ENCODE peak calls at places on chromosomes 11 and 22, in five cellular contexts. D is IMR-90, U is mesendoderm, L is H9, T is neuronal stem cell. I is an unnamed sample.

GRCh38 chr11:69075421-69076128 is 26.8 kb downstream of the TPCN2 start:
- DNase-seq in D (peak; percentile 99), U (no peak), L (no peak), T (no peak), I (no peak)

GRCh38 chr11:86070435-86071056 is 1.7 kb upstream of the PICALM start:
- DNase-seq in D (no peak), U (no peak), L (no peak), T (no peak), I (no peak)

GRCh38 chr11:44674809-44675208 is 52.0 kb upstream of the TSPAN18 start:
- DNase-seq in D (no peak), U (no peak), L (no peak), T (no peak), I (no peak)

GRCh38 chr11:119337581-119338317 is 2.9 kb downstream of the C1QTNF5 start:
- DNase-seq in D (peak; percentile 90), U (peak; percentile 90), L (peak; percentile 88), T (peak; percentile 83), I (no peak)

GRCh38 chr22:19359554-19360299 is 68.2 kb upstream of the CLTCL1 start:
- DNase-seq in D (no peak), U (no peak), L (no peak), T (no peak), I (no peak)

GRCh38 chr11:57440744-57441414 is 14.0 kb upstream of the SLC43A3 start:
- DNase-seq in D (no peak), U (no peak), L (no peak), T (no peak), I (no peak)

GRCh38 chr11:12179521-12179920 is 69.1 kb downstream of the MICAL2 start:
- DNase-seq in D (no peak), U (no peak), L (no peak), T (no peak), I (no peak)

GRCh38 chr11:122434786-122435185 is 220.7 kb upstream of the UBASH3B start:
- DNase-seq in D (no peak), U (no peak), L (no peak), T (no peak), I (no peak)

GRCh38 chr22:46443850-46444389 is 93.5 kb downstream of the CELSR1 start:
- DNase-seq in D (no peak), U (no peak), L (no peak), T (no peak), I (no peak)

GRCh38 chr11:69374110-69374981 is 80.4 kb downstream of the MYEOV start:
- DNase-seq in D (no peak), U (no peak), L (peak; percentile 45), T (no peak), I (peak; percentile 41)

GRCh38 chr11:132493786-132494185 is 1038.5 kb downstream of the OPCML start:
- DNase-seq in D (no peak), U (no peak), L (no peak), T (no peak), I (no peak)

GRCh38 chr11:32529994-32530588 is 53.5 kb upstream of the EIF3M start:
- DNase-seq in D (no peak), U (no peak), L (no peak), T (no peak), I (no peak)

GRCh38 chr11:19071255-19071654 is 10.7 kb upstream of the MRGPRX2 start:
- DNase-seq in D (peak; percentile 82), U (peak; percentile 90), L (peak; percentile 80), T (peak; percentile 61), I (peak; percentile 75)

GRCh38 chr11:15035283-15035682 is 38.1 kb upstream of the CALCB start:
- DNase-seq in D (no peak), U (peak; percentile 55), L (peak; percentile 84), T (no peak), I (peak; percentile 21)

GRCh38 chr11:17599460-17599925 is 52.4 kb downstream of the OTOG start:
- DNase-seq in D (no peak), U (no peak), L (no peak), T (no peak), I (no peak)

GRCh38 chr11:109697140-109697843 is 275.3 kb downstream of the C11orf87 start:
- DNase-seq in D (peak; percentile 50), U (peak; percentile 82), L (peak; percentile 68), T (peak; percentile 18), I (peak; percentile 19)

GRCh38 chr11:12173111-12173510 is 62.7 kb downstream of the MICAL2 start:
- DNase-seq in D (no peak), U (no peak), L (no peak), T (no peak), I (no peak)

GRCh38 chr11:118076754-118077281 is at the start of gene TMPRSS4:
- DNase-seq in D (no peak), U (peak; percentile 51), L (peak; percentile 46), T (no peak), I (no peak)

GRCh38 chr22:40156001-40156516 is 21.7 kb upstream of the TNRC6B start:
- DNase-seq in D (peak; percentile 85), U (peak; percentile 80), L (peak; percentile 69), T (no peak), I (peak; percentile 19)

GRCh38 chr22:45323695-45324094 is 14.0 kb downstream of the FAM118A start:
- DNase-seq in D (no peak), U (no peak), L (no peak), T (no peak), I (no peak)

GRCh38 chr11:118892515-118892914 is 8.8 kb downstream of the CXCR5 start:
- DNase-seq in D (no peak), U (no peak), L (no peak), T (no peak), I (no peak)

GRCh38 chr11:65419773-65420481 is 2.7 kb upstream of the NEAT1 start:
- DNase-seq in D (peak; percentile 89), U (peak; percentile 65), L (peak; percentile 80), T (no peak), I (no peak)

GRCh38 chr11:64071849-64072248 is 36.1 kb downstream of the FLRT1 start:
- DNase-seq in D (no peak), U (no peak), L (no peak), T (no peak), I (no peak)

GRCh38 chr22:26259510-26259909 is 90.2 kb downstream of the SEZ6L start:
- DNase-seq in D (peak; percentile 8), U (peak; percentile 86), L (peak; percentile 70), T (peak; percentile 59), I (peak; percentile 73)

GRCh38 chr11:46675949-46676348 is 24.5 kb downstream of the ARHGAP1 start:
- DNase-seq in D (no peak), U (no peak), L (no peak), T (no peak), I (no peak)

GRCh38 chr11:10930224-10930960 is 72.5 kb upstream of the ZBED5 start:
- DNase-seq in D (peak; percentile 33), U (peak; percentile 52), L (no peak), T (no peak), I (no peak)
- H2BK15ac ChIP-seq in D (peak overlapping the region; percentile 77), U (no peak overlapping the region), L (no peak overlapping the region), T (peak overlapping the region; percentile 77), I (no peak overlapping the region)

GRCh38 chr22:38302906-38303305 is 14.3 kb downstream of the CSNK1E start:
- DNase-seq in D (no peak), U (no peak), L (no peak), T (no peak), I (no peak)

GRCh38 chr22:38299758-38300157 is 17.5 kb downstream of the CSNK1E start:
- DNase-seq in D (no peak), U (no peak), L (no peak), T (no peak), I (no peak)

GRCh38 chr22:38298312-38299000 is 18.8 kb downstream of the CSNK1E start:
- DNase-seq in D (peak; percentile 88), U (peak; percentile 96), L (peak; percentile 74), T (no peak), I (no peak)

GRCh38 chr22:38299001-38299651 is 18.1 kb downstream of the CSNK1E start:
- DNase-seq in D (no peak), U (no peak), L (no peak), T (no peak), I (no peak)

GRCh38 chr22:38300197-38300945 is 16.9 kb downstream of the CSNK1E start:
- DNase-seq in D (no peak), U (no peak), L (no peak), T (no peak), I (no peak)
- H2BK15ac ChIP-seq in D (no peak overlapping the region), U (no peak overlapping the region), L (no peak overlapping the region), T (no peak overlapping the region), I (no peak overlapping the region)

DNA sequence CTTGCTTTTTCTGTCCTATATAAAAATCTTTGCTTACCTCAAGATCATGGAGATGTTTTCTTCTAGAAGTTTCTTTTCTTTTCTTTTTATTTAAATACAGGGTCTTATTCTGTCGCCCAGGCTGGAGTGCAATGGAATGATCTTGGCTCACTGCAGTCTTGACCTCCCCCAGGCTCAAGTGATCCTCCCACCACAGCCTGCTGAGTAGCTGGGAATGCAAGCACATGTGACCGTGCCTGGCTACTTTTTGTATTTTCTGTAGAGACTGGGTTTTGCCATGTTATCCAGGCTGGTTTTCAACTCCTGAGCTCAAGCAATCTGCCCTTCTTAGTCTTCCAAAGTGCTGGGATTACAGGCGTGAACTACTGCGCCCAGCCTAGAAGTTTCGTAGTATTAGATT is 45.3 kb downstream of the USP35 start:
- DNase-seq in D (no peak), U (peak; percentile 59), L (no peak), T (no peak), I (no peak)
- H2BK15ac ChIP-seq in D (no peak overlapping the region), U (no peak overlapping the region), L (no peak overlapping the region), T (no peak overlapping the region), I (no peak overlapping the region)

DNA sequence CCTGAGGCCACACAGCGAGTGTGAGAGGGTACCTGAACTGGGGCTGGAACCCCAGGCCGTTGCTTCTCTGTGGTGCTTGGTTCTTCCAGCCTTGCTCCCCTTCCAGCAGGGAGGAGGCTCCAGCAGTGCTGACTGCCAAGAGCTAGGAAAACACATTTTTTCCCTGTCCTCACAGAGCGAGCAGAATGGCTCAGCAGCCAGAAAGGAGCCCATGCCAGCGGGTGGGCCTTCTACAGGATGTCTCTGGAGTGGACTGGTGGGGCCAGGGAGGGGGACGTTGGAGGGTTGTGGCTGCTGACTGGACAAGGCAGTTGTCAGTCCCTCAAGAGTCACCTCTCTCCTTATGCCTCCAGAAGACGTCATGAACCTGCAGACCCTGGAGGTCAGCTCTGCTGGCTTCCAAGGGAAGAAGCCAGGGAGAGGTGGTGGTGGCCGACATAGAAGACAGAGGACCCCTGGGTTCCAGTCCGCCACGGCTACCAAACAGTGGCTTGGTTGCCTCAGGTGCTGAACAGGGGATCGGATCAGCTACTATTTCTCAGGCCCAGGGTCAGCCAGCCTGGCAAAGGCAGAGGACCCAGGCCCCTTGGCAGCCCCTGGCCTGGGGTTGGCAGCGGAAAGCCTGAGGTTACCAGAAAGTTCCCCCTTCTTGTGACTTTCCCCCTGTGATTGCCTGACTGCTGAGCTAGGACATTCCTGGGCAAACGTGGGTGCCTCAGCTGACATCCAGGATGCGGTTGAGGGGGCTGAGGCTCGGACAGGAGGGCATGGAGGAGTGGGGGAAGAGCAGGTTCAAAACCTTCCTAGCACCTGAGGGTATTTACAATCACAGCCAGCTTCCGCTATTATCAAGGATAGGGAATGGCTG is 3.7 kb downstream of the MAFF start:
- DNase-seq in D (peak; percentile 79), U (no peak), L (peak; percentile 23), T (no peak), I (no peak)
- H2BK15ac ChIP-seq in D (no peak overlapping the region), U (no peak overlapping the region), L (no peak overlapping the region), T (no peak overlapping the region), I (no peak overlapping the region)

GRCh38 chr11:403021-403760 is 9.2 kb downstream of the PKP3 start:
- DNase-seq in D (no peak), U (no peak), L (no peak), T (no peak), I (no peak)
- H2BK15ac ChIP-seq in D (no peak overlapping the region), U (no peak overlapping the region), L (no peak overlapping the region), T (peak overlapping the region; percentile 67), I (no peak overlapping the region)

GRCh38 chr22:50525104-50525958 is at the start of gene SCO2:
- DNase-seq in D (peak; percentile 97), U (peak; percentile 98), L (peak; percentile 94), T (peak; percentile 98), I (peak; percentile 96)
- H2BK15ac ChIP-seq in D (no peak within 1 kb of the TSS), U (no peak within 1 kb of the TSS), L (no peak within 1 kb of the TSS), T (peak within 1 kb of the TSS; percentile 75), I (no peak within 1 kb of the TSS)

I was measured in H1.